ENCODE peak calls at places on chromosomes 5 and 9, in eight cellular contexts. P, A, N, S, H, J, X and B are unnamed samples.

GRCh38 chr5:124706729-124707361 is 39.6 kb downstream of the ZNF608 start:
- DNase-seq in P (peak), A (no peak), N (no peak), S (no peak), H (no peak), J (peak), X (no peak), B (peak)

GRCh38 chr5:39671421-39672110 is 246.8 kb upstream of the DAB2 start:
- DNase-seq in P (peak), A (no peak), N (no peak), S (no peak), H (no peak), J (no peak), X (no peak), B (no peak)

GRCh38 chr5:142527664-142528295 is 158.1 kb downstream of the FGF1 start:
- DNase-seq in P (no peak), A (no peak), N (no peak), S (no peak), H (no peak), J (no peak), X (no peak), B (no peak)

GRCh38 chr5:16883801-16884200 is 52.3 kb downstream of the MYO10 start:
- DNase-seq in P (no peak), A (no peak), N (no peak), S (no peak), H (no peak), J (no peak), X (no peak), B (no peak)

GRCh38 chr5:76175821-76176403 is 92.7 kb downstream of the SV2C start:
- DNase-seq in P (no peak), A (peak), N (no peak), S (no peak), H (peak), J (no peak), X (no peak), B (no peak)

GRCh38 chr5:123610665-123611406 is 98.9 kb downstream of the CSNK1G3 start:
- DNase-seq in P (peak), A (no peak), N (peak), S (no peak), H (peak), J (peak), X (peak), B (peak)

GRCh38 chr9:124482431-124483031 is 24.7 kb downstream of the NR5A1 start:
- DNase-seq in P (no peak), A (no peak), N (no peak), S (no peak), H (no peak), J (no peak), X (no peak), B (no peak)

GRCh38 chr5:173829826-173830225 is 58.3 kb upstream of the CPEB4 start:
- DNase-seq in P (peak), A (no peak), N (no peak), S (no peak), H (no peak), J (peak), X (no peak), B (peak)

GRCh38 chr9:94685359-94685758 is 41.1 kb upstream of the AOPEP start:
- DNase-seq in P (no peak), A (no peak), N (no peak), S (no peak), H (no peak), J (no peak), X (no peak), B (no peak)

GRCh38 chr5:65873181-65873580 is 53.2 kb upstream of the ERBIN start:
- DNase-seq in P (peak), A (no peak), N (no peak), S (no peak), H (no peak), J (no peak), X (no peak), B (no peak)

GRCh38 chr5:179355976-179356968 is 11.0 kb upstream of the ADAMTS2 start:
- DNase-seq in P (no peak), A (no peak), N (no peak), S (no peak), H (no peak), J (no peak), X (peak), B (no peak)

GRCh38 chr5:65255294-65255693 is 226.4 kb downstream of the ADAMTS6 start:
- DNase-seq in P (no peak), A (no peak), N (no peak), S (no peak), H (no peak), J (no peak), X (no peak), B (no peak)

GRCh38 chr5:98865690-98866089 is 63.1 kb downstream of the CHD1 start:
- DNase-seq in P (peak), A (no peak), N (no peak), S (no peak), H (no peak), J (no peak), X (no peak), B (no peak)

GRCh38 chr9:125749951-125750655 is 2.9 kb downstream of the PBX3 start:
- DNase-seq in P (no peak), A (no peak), N (no peak), S (no peak), H (no peak), J (no peak), X (no peak), B (no peak)

GRCh38 chr9:137639303-137640051 is 20.7 kb downstream of the EHMT1 start:
- DNase-seq in P (no peak), A (no peak), N (no peak), S (no peak), H (peak), J (no peak), X (no peak), B (no peak)

GRCh38 chr5:87245451-87245850 is 22.2 kb upstream of the RASA1 start:
- DNase-seq in P (no peak), A (no peak), N (no peak), S (no peak), H (no peak), J (no peak), X (no peak), B (no peak)

GRCh38 chr5:61342066-61342465 is 10.0 kb downstream of the ZSWIM6 start:
- DNase-seq in P (peak), A (no peak), N (no peak), S (no peak), H (no peak), J (no peak), X (no peak), B (no peak)